ENCODE peak calls at places on chromosome 16, in four cellular contexts. C, K, A and V are unnamed samples. For H3K27me3 and H3K4me1, the result is how much of the 10 kb centered on the place peaks cover.

GRCh38 chr16:23837553-23838308 is 1.9 kb downstream of the PRKCB start:
- DNase-seq in C (no peak), A (no peak), K (no peak), V (no peak)

GRCh38 chr16:76360384-76360783 is 83.2 kb downstream of the CNTNAP4 start:
- DNase-seq in K (no peak), C (no peak), A (no peak), V (no peak)

GRCh38 chr16:20383106-20384029 is 21.2 kb downstream of the PDILT start:
- DNase-seq in K (peak), A (peak), C (no peak), V (no peak)

GRCh38 chr16:22739077-22739476 is 74.9 kb upstream of the HS3ST2 start:
- DNase-seq in K (no peak), A (peak), C (no peak), V (no peak)

GRCh38 chr16:70687172-70687531 is 1.3 kb upstream of the MTSS2 start:
- DNase-seq in C (no peak), A (no peak), K (no peak), V (no peak)

GRCh38 chr16:3610698-3611144 is 685 bp downstream of the SLX4 start:
- DNase-seq in K (no peak), C (no peak), A (no peak), V (no peak)

GRCh38 chr16:3401719-3402397 is 843 bp downstream of the ZNF174 start:
- DNase-seq in A (no peak), K (no peak), C (no peak), V (no peak)

GRCh38 chr16:60203525-60204124 is 1469.5 kb upstream of the GOT2 start:
- DNase-seq in A (no peak), K (no peak), C (no peak), V (no peak)

GRCh38 chr16:3689731-3690130 is 27.6 kb downstream of the TRAP1 start:
- DNase-seq in A (no peak), K (no peak), C (no peak), V (no peak)

GRCh38 chr16:50747206-50747956 is 5.5 kb downstream of the CYLD start:
- DNase-seq in K (no peak), C (no peak), A (no peak), V (no peak)

GRCh38 chr16:50469744-50470301 is 78.4 kb upstream of the NKD1 start:
- DNase-seq in K (no peak), C (no peak), A (no peak), V (no peak)

GRCh38 chr16:30031477-30031918 is 427 bp upstream of the TLCD3B start:
- DNase-seq in K (no peak), C (no peak), A (no peak), V (no peak)

GRCh38 chr16:30032083-30032819 is 1.2 kb upstream of the TLCD3B start:
- DNase-seq in A (peak), K (peak), C (no peak), V (no peak)

GRCh38 chr16:30033270-30033669 is 2.2 kb upstream of the TLCD3B start:
- DNase-seq in A (no peak), C (no peak), K (no peak), V (no peak)

GRCh38 chr16:30030011-30030685 is 923 bp downstream of the TLCD3B start:
- DNase-seq in K (no peak), A (no peak), C (no peak), V (no peak)

DNA sequence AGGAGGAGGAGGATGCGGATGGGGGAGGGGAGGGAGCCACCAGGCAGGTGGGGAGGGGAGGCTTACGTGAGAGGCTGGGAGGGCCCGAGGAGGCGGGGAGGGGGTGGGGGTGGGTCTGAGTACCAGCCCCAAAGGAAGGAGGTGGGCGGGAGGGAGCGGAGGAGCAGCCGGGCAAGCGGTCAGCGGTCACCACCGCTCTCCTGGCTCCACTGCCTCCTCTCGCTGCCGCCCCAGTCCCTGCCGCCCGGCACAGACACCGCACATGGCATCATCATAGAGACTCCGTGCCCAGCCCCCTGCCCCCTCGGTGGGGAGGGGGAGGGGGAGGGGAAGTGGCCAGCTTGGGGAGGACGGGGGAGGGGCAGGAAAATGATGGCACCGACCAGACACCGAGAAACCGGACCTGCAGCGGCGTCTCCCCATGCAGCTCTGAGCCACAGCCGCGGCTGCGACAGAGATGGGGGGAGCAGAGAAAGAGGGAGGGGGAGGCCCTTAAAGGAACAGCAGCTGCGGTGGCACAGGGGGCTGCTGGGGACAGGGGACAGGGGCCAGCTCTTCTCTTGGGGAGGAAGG is at the start of gene TLCD3B:
- DNase-seq in A (no peak), C (no peak), K (no peak), V (no peak)
- H3K27me3 ChIP-seq in A (under half), C (half or more), K (under half), V (under half)

DNA sequence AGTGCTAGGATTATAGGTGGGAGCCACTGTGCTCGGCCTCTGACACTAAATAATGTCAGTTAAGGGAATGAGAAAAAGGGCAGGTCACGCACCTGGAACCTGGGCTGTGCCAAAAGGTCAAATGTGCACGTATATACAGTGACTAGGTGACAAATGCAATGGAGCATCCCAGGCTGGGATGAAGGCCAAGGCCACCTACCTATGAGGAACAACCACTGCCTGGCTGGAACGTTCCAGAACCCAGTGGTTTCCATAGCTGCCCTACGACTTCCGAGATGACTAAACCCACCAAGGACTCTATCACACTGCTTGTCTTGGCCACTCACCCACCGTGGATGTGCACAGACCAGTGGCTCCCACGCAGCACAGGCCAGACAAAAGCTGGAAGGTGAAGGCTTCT is 16.1 kb downstream of the ZNF500 start:
- DNase-seq in A (peak), C (no peak), K (no peak), V (no peak)
- TF ChIP-seq CTCF in A (no peak), C (no peak), K (no peak), V (no peak)

DNA sequence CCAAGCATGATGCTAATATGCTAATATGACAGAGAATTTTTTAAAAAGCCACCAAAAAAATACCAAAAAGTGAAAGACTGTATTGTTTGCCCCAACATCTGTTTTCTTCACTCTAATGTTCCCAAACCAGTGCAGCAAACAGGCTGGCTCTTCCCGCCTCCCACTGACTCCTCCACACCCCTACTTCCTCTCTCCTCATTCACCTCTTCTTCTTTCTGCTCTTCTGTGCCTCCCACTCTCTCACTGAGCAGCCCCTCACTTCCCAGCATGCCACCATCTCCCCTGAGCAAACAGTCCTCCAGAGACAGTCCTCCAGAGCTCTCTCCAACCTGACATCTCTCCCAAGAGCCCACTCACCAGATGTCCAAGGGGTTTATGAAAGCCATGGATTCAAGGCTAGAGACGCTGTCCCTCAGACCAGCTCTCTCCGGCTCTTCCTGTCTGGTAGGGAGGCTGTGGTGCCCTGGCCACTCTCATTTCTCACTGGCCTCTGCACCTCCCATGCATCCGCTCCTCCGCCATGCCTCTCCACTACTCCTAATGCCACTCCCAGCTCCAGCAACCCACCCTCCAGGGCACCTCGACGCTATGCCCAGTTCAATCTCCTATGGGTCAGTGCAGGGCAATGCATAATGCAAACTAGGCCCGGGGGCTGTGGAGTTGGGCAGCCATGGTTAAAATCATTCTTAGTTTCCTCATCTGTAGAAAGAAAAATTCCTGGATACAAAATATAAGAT is 52.9 kb downstream of the ANKRD11 start:
- DNase-seq in K (no peak), C (no peak), A (no peak), V (no peak)
- H3K4me1 ChIP-seq in K (half or more), C (under half), A (under half), V (half or more)

GRCh38 chr16:56684256-56684925 is 2.1 kb downstream of the MT1X start:
- DNase-seq in A (no peak), C (no peak), K (peak), V (no peak)

GRCh38 chr16:56683424-56684162 is 1.3 kb downstream of the MT1X start:
- DNase-seq in A (no peak), K (peak), C (no peak), V (no peak)

GRCh38 chr16:56679813-56680212 is 2.5 kb upstream of the MT1X start:
- DNase-seq in C (no peak), A (peak), K (peak), V (no peak)

GRCh38 chr16:56682703-56683397 is 580 bp downstream of the MT1X start:
- DNase-seq in A (no peak), K (peak), C (no peak), V (no peak)

DNA sequence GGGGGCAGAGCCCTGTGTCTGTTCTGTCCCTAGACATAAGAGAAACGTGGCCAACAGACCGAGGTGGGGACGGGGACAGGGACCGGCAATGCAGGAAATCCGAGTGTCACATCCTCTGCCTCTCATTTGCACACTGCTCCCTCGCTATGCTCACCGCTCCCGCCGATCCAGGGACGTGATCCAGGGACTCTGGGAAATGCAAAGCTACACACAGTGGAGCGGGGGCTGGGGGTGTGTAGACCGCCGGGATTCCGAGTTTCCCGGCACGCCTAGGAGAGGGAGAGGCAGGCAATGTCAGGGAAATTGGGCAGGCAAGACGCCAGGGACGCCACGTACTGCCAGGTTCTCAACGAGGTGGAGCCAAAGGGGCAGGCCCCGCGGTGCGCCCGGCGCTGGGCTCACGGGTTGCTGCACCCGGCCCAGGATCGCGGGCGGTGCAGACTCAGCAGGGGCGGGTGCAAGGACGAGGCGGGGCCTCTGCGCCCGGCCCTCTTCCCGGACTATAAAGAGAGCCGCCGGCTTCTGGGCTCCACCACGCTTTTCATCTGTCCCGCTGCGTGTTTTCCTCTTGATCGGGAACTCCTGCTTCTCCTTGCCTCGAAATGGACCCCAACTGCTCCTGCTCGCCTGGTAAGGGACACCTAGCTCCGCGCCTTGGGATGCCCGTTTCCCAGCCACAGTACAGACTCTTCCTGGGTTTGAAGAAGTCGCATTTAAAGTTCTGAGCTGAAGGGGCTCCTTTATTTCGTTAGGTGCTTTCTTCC is at the start of gene MT1X:
- DNase-seq in C (peak), A (peak), K (peak), V (peak)
- H3K27me3 ChIP-seq in C (under half), A (under half), K (under half), V (under half)